ENCODE peak calls at places on chromosomes 12 and 14, in four cellular contexts. S is effector memory CD8-positive, alpha-beta T cell; A is GM20000; L is T-helper 2 cell. X is an unnamed sample.

GRCh38 chr12:77644915-77645605 is 185.6 kb upstream of the NAV3 start:
- DNase-seq in A (no peak), L (no peak), S (no peak), X (no peak)

GRCh38 chr14:24310666-24311604 is at the start of gene LTB4R:
- DNase-seq in L (peak; percentile 77), S (peak; percentile 77), A (peak; percentile 85), X (peak; percentile 64)

GRCh38 chr14:65877187-65877586 is 464.7 kb downstream of the FUT8 start:
- DNase-seq in L (no peak), A (no peak), S (no peak), X (no peak)

GRCh38 chr14:92531151-92531873 is 17.7 kb downstream of the RIN3 start:
- DNase-seq in A (no peak), L (peak; percentile 92), S (peak; percentile 81), X (no peak)

GRCh38 chr14:35197015-35197414 is 74.7 kb downstream of the PRORP start:
- DNase-seq in L (no peak), A (no peak), S (no peak), X (no peak)

GRCh38 chr14:50362791-50363733 is 33.6 kb downstream of the CDKL1 start:
- DNase-seq in S (peak; percentile 33), L (peak; percentile 12), A (peak; percentile 52), X (no peak)

GRCh38 chr12:127149226-127149964 is 1117.6 kb upstream of the TMEM132C start:
- DNase-seq in A (no peak), L (no peak), S (no peak), X (no peak)

GRCh38 chr12:24911284-24911791 is 37.6 kb downstream of the BCAT1 start:
- DNase-seq in S (no peak), L (no peak), A (no peak), X (no peak)

GRCh38 chr14:94337274-94337673 is 14.1 kb upstream of the SERPINA6 start:
- DNase-seq in L (no peak), A (no peak), S (no peak), X (no peak)

GRCh38 chr12:29782821-29783772 is 645 bp downstream of the TMTC1 start:
- DNase-seq in L (no peak), S (no peak), A (peak; percentile 17), X (peak; percentile 53)

GRCh38 chr12:106764738-106765137 is 9.7 kb upstream of the RIC8B start:
- DNase-seq in L (no peak), A (no peak), S (no peak), X (no peak)

GRCh38 chr12:88703790-88704189 is 123.5 kb upstream of the KITLG start:
- DNase-seq in S (no peak), L (no peak), A (no peak), X (no peak)

GRCh38 chr14:55448146-55448614 is 7.8 kb upstream of the TBPL2 start:
- DNase-seq in S (no peak), L (no peak), A (no peak), X (no peak)

GRCh38 chr12:102426599-102427541 is 53.5 kb downstream of the IGF1 start:
- DNase-seq in L (no peak), S (no peak), A (no peak), X (no peak)

GRCh38 chr14:44846232-44846824 is 115.4 kb downstream of the KLHL28 start:
- DNase-seq in L (no peak), A (peak; percentile 49), S (peak; percentile 8), X (no peak)

GRCh38 chr12:3750616-3751015 is 2.3 kb downstream of the CRACR2A start:
- DNase-seq in S (no peak), A (no peak), L (no peak), X (no peak)

GRCh38 chr12:116719661-116720060 is 18.2 kb downstream of the SPRING1 start:
- DNase-seq in L (no peak), A (no peak), S (no peak), X (no peak)

GRCh38 chr12:96034631-96035282 is 630 bp downstream of the LTA4H start:
- DNase-seq in L (no peak), S (no peak), A (no peak), X (no peak)

GRCh38 chr14:55772521-55772920 is 192.5 kb downstream of the KTN1 start:
- DNase-seq in S (no peak), A (no peak), L (no peak), X (no peak)

GRCh38 chr14:55000381-55000780 is 26.5 kb downstream of the WDHD1 start:
- DNase-seq in L (peak; percentile 19), S (no peak), A (no peak), X (no peak)

GRCh38 chr12:56616924-56617323 is 13.2 kb downstream of the BAZ2A start:
- DNase-seq in S (no peak), A (no peak), L (no peak), X (no peak)

GRCh38 chr12:64825143-64826011 is 930 bp downstream of the TBC1D30 start:
- DNase-seq in L (no peak), A (peak; percentile 34), S (no peak), X (no peak)

GRCh38 chr12:3250576-3250975 is 173.4 kb downstream of the TSPAN9 start:
- DNase-seq in L (no peak), S (no peak), A (no peak), X (no peak)

GRCh38 chr14:55767291-55767690 is 187.3 kb downstream of the KTN1 start:
- DNase-seq in L (no peak), A (no peak), S (no peak), X (no peak)

GRCh38 chr14:93316716-93317115 is 16.1 kb downstream of the BTBD7 start:
- DNase-seq in S (no peak), L (no peak), A (no peak), X (no peak)